ENCODE peak calls at places on chromosomes 1 and 21, in five cellular contexts. One of them, this sample, is unnamed.

GRCh38 chr1:229340496-229340895 is 2.4 kb downstream of the CCSAP start:
- DNase-seq in H1: no peak
- DNase-seq in cardiac muscle cell: no peak
- DNase-seq in testis: no peak
- DNase-seq in neuronal stem cell: no peak
- DNase-seq in this sample: no peak

GRCh38 chr1:60283690-60284089 is 210.1 kb upstream of the C1orf87 start:
- DNase-seq in H1: no peak
- DNase-seq in neuronal stem cell: no peak
- DNase-seq in cardiac muscle cell: no peak
- DNase-seq in testis: no peak
- DNase-seq in this sample: peak; percentile 61

GRCh38 chr1:6378096-6378746 is 15.3 kb downstream of the ACOT7 start:
- DNase-seq in neuronal stem cell: no peak
- DNase-seq in H1: no peak
- DNase-seq in testis: no peak
- DNase-seq in cardiac muscle cell: no peak
- DNase-seq in this sample: no peak

GRCh38 chr1:104868794-104869193 is 1119.1 kb downstream of the AMY1C start:
- DNase-seq in cardiac muscle cell: no peak
- DNase-seq in neuronal stem cell: no peak
- DNase-seq in testis: no peak
- DNase-seq in H1: no peak
- DNase-seq in this sample: no peak

GRCh38 chr1:177385760-177386698 is 215.3 kb downstream of the BRINP2 start:
- DNase-seq in neuronal stem cell: no peak
- DNase-seq in cardiac muscle cell: no peak
- DNase-seq in testis: no peak
- DNase-seq in H1: no peak
- DNase-seq in this sample: peak; percentile 17

GRCh38 chr1:18362150-18362549 is 118.6 kb upstream of the KLHDC7A start:
- DNase-seq in testis: no peak
- DNase-seq in cardiac muscle cell: no peak
- DNase-seq in neuronal stem cell: no peak
- DNase-seq in H1: no peak
- DNase-seq in this sample: no peak

GRCh38 chr1:180194546-180195207 is 35.4 kb upstream of the LHX4 start:
- DNase-seq in cardiac muscle cell: no peak
- DNase-seq in testis: no peak
- DNase-seq in H1: no peak
- DNase-seq in neuronal stem cell: no peak
- DNase-seq in this sample: no peak

GRCh38 chr21:38386967-38387366 is 111.3 kb downstream of the ERG start:
- DNase-seq in cardiac muscle cell: no peak
- DNase-seq in neuronal stem cell: no peak
- DNase-seq in testis: no peak
- DNase-seq in H1: no peak
- DNase-seq in this sample: no peak

GRCh38 chr1:151371340-151371739 is 1.2 kb downstream of the SELENBP1 start:
- DNase-seq in neuronal stem cell: no peak
- DNase-seq in testis: peak; percentile 69
- DNase-seq in H1: no peak
- DNase-seq in cardiac muscle cell: no peak
- DNase-seq in this sample: peak; percentile 79

GRCh38 chr1:154808261-154808908 is 61.7 kb downstream of the KCNN3 start:
- DNase-seq in neuronal stem cell: no peak
- DNase-seq in testis: no peak
- DNase-seq in cardiac muscle cell: no peak
- DNase-seq in H1: no peak
- DNase-seq in this sample: no peak

GRCh38 chr1:212229654-212230053 is 55.6 kb upstream of the PPP2R5A start:
- DNase-seq in testis: no peak
- DNase-seq in H1: no peak
- DNase-seq in cardiac muscle cell: no peak
- DNase-seq in neuronal stem cell: no peak
- DNase-seq in this sample: no peak

GRCh38 chr1:85148524-85149250 is 52.1 kb downstream of the SYDE2 start:
- DNase-seq in H1: no peak
- DNase-seq in testis: no peak
- DNase-seq in neuronal stem cell: no peak
- DNase-seq in cardiac muscle cell: peak; percentile 20
- DNase-seq in this sample: no peak

GRCh38 chr1:172758242-172758641 is 99.3 kb downstream of the FASLG start:
- DNase-seq in cardiac muscle cell: no peak
- DNase-seq in H1: no peak
- DNase-seq in neuronal stem cell: no peak
- DNase-seq in testis: no peak
- DNase-seq in this sample: no peak

GRCh38 chr1:59229138-59229537 is 67.8 kb upstream of the FGGY start:
- DNase-seq in testis: no peak
- DNase-seq in H1: no peak
- DNase-seq in cardiac muscle cell: no peak
- DNase-seq in neuronal stem cell: no peak
- DNase-seq in this sample: no peak

GRCh38 chr1:231192620-231193163 is 30.8 kb downstream of the TRIM67 start:
- DNase-seq in cardiac muscle cell: no peak
- DNase-seq in neuronal stem cell: no peak
- DNase-seq in testis: peak; percentile 32
- DNase-seq in H1: no peak
- DNase-seq in this sample: peak; percentile 80

GRCh38 chr1:248618878-248619277 is 16.0 kb downstream of the OR2T11 start:
- DNase-seq in H1: no peak
- DNase-seq in cardiac muscle cell: no peak
- DNase-seq in testis: peak; percentile 73
- DNase-seq in neuronal stem cell: no peak
- DNase-seq in this sample: peak; percentile 55

GRCh38 chr21:24118738-24119470 is 1488.4 kb downstream of the MRPL39 start:
- DNase-seq in cardiac muscle cell: no peak
- DNase-seq in H1: no peak
- DNase-seq in testis: no peak
- DNase-seq in neuronal stem cell: no peak
- DNase-seq in this sample: no peak

GRCh38 chr1:232509570-232509969 is 120.4 kb downstream of the SIPA1L2 start:
- DNase-seq in cardiac muscle cell: peak; percentile 80
- DNase-seq in neuronal stem cell: peak; percentile 9
- DNase-seq in testis: no peak
- DNase-seq in H1: no peak
- DNase-seq in this sample: no peak

GRCh38 chr21:42568834-42569731 is 55.4 kb downstream of the SLC37A1 start:
- DNase-seq in neuronal stem cell: no peak
- DNase-seq in H1: no peak
- DNase-seq in testis: peak; percentile 7
- DNase-seq in cardiac muscle cell: no peak
- DNase-seq in this sample: peak; percentile 53

GRCh38 chr1:224427346-224427745 is 7.3 kb downstream of the WDR26 start:
- DNase-seq in testis: no peak
- DNase-seq in neuronal stem cell: no peak
- DNase-seq in H1: no peak
- DNase-seq in cardiac muscle cell: no peak
- DNase-seq in this sample: no peak

GRCh38 chr1:39394598-39394997 is 96.8 kb upstream of the BMP8A start:
- DNase-seq in cardiac muscle cell: no peak
- DNase-seq in testis: no peak
- DNase-seq in neuronal stem cell: no peak
- DNase-seq in H1: no peak
- DNase-seq in this sample: peak; percentile 32

GRCh38 chr1:174535207-174535606 is 87.4 kb downstream of the GPR52 start:
- DNase-seq in H1: no peak
- DNase-seq in testis: no peak
- DNase-seq in cardiac muscle cell: peak; percentile 23
- DNase-seq in neuronal stem cell: no peak
- DNase-seq in this sample: no peak

GRCh38 chr21:31929548-31929947 is 56.7 kb downstream of the HUNK start:
- DNase-seq in cardiac muscle cell: peak; percentile 86
- DNase-seq in testis: no peak
- DNase-seq in neuronal stem cell: peak; percentile 57
- DNase-seq in H1: no peak
- DNase-seq in this sample: no peak

GRCh38 chr1:212667223-212668139 is 32.2 kb downstream of the BATF3 start:
- DNase-seq in H1: peak; percentile 38
- DNase-seq in neuronal stem cell: no peak
- DNase-seq in cardiac muscle cell: no peak
- DNase-seq in testis: peak; percentile 32
- DNase-seq in this sample: peak; percentile 66

GRCh38 chr1:228837817-228838716 is 102.8 kb downstream of the RHOU start:
- DNase-seq in cardiac muscle cell: peak; percentile 56
- DNase-seq in H1: peak; percentile 34
- DNase-seq in testis: peak; percentile 60
- DNase-seq in neuronal stem cell: peak; percentile 42
- DNase-seq in this sample: peak; percentile 92

GRCh38 chr1:117886101-117886795 is 43.2 kb downstream of the GDAP2 start:
- DNase-seq in cardiac muscle cell: no peak
- DNase-seq in testis: no peak
- DNase-seq in neuronal stem cell: no peak
- DNase-seq in H1: no peak
- DNase-seq in this sample: no peak

GRCh38 chr1:1322418-1322817 is 2.0 kb downstream of the INTS11 start:
- DNase-seq in H1: no peak
- DNase-seq in testis: no peak
- DNase-seq in neuronal stem cell: no peak
- DNase-seq in cardiac muscle cell: no peak
- DNase-seq in this sample: no peak

GRCh38 chr1:245217853-245218608 is 63.2 kb downstream of the KIF26B start:
- DNase-seq in H1: no peak
- DNase-seq in neuronal stem cell: no peak
- DNase-seq in testis: no peak
- DNase-seq in cardiac muscle cell: no peak
- DNase-seq in this sample: no peak

GRCh38 chr1:107110346-107110745 is 30.5 kb upstream of the NTNG1 start:
- DNase-seq in H1: no peak
- DNase-seq in neuronal stem cell: no peak
- DNase-seq in cardiac muscle cell: no peak
- DNase-seq in testis: no peak
- DNase-seq in this sample: no peak

GRCh38 chr21:42839271-42840231 is 39.8 kb downstream of the WDR4 start:
- DNase-seq in H1: peak; percentile 41
- DNase-seq in neuronal stem cell: no peak
- DNase-seq in testis: no peak
- DNase-seq in cardiac muscle cell: no peak
- DNase-seq in this sample: peak; percentile 7

GRCh38 chr1:226548281-226549093 is at the start of gene STUM:
- DNase-seq in testis: peak; percentile 26
- DNase-seq in neuronal stem cell: peak; percentile 55
- DNase-seq in H1: peak; percentile 74
- DNase-seq in cardiac muscle cell: peak; percentile 82
- DNase-seq in this sample: peak; percentile 24

GRCh38 chr21:41767606-41768370 is 936 bp upstream of the RIPK4 start:
- DNase-seq in H1: no peak
- DNase-seq in neuronal stem cell: no peak
- DNase-seq in cardiac muscle cell: no peak
- DNase-seq in testis: no peak
- DNase-seq in this sample: no peak

GRCh38 chr1:242411906-242412305 is 112.6 kb downstream of the PLD5 start:
- DNase-seq in cardiac muscle cell: no peak
- DNase-seq in testis: no peak
- DNase-seq in H1: no peak
- DNase-seq in neuronal stem cell: no peak
- DNase-seq in this sample: no peak

GRCh38 chr1:218473527-218473926 is 128.4 kb downstream of the TGFB2 start:
- DNase-seq in H1: no peak
- DNase-seq in testis: no peak
- DNase-seq in cardiac muscle cell: no peak
- DNase-seq in neuronal stem cell: no peak
- DNase-seq in this sample: no peak

GRCh38 chr1:83676106-83676505 is 322.8 kb downstream of the TTLL7 start:
- DNase-seq in cardiac muscle cell: no peak
- DNase-seq in H1: no peak
- DNase-seq in testis: no peak
- DNase-seq in neuronal stem cell: no peak
- DNase-seq in this sample: no peak

GRCh38 chr1:97906567-97907228 is 14.1 kb downstream of the DPYD start:
- DNase-seq in H1: no peak
- DNase-seq in testis: no peak
- DNase-seq in cardiac muscle cell: no peak
- DNase-seq in neuronal stem cell: no peak
- DNase-seq in this sample: no peak
- H3K4me1 ChIP-seq in H1: no peaks in the 10 kb centered on the region
- H3K4me1 ChIP-seq in testis: no peaks in the 10 kb centered on the region
- H3K4me1 ChIP-seq in cardiac muscle cell: no peaks in the 10 kb centered on the region
- H3K4me1 ChIP-seq in neuronal stem cell: peaks cover 28% of the 10 kb centered on the region
- H3K4me1 ChIP-seq in this sample: no peaks in the 10 kb centered on the region

DNA sequence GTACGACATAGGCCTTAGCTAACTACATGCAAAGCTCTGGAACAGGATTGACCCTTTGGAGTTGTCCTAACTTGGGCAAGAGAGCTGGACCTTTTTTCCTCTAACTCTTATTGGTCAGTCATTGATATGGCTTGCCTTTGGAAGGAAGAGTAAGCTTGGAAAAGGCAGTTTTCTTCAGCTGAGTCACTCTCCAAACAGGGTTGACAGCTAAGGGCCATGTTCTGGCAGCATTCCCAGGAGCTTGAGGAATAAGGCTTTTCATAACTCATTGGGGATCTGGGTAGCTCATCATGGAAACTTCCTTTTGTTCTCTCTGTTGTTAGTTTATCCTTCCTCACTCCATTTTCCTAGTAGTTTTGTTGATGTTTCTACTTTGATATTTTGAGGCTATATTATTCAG is 14.5 kb upstream of the ERRFI1 start:
- DNase-seq in testis: peak; percentile 34
- DNase-seq in neuronal stem cell: no peak
- DNase-seq in H1: no peak
- DNase-seq in cardiac muscle cell: no peak
- DNase-seq in this sample: peak; percentile 94
- H3K27ac ChIP-seq in testis: no peak overlapping the region
- H3K27ac ChIP-seq in neuronal stem cell: no peak overlapping the region
- H3K27ac ChIP-seq in H1: no peak overlapping the region
- H3K27ac ChIP-seq in cardiac muscle cell: no peak overlapping the region
- H3K27ac ChIP-seq in this sample: peak overlapping the region; percentile 35

GRCh38 chr1:32374193-32374592 is 11.9 kb downstream of the TSSK3 start:
- DNase-seq in neuronal stem cell: no peak
- DNase-seq in H1: no peak
- DNase-seq in testis: no peak
- DNase-seq in cardiac muscle cell: no peak
- DNase-seq in this sample: no peak
- H3K4me1 ChIP-seq in neuronal stem cell: no peaks in the 10 kb centered on the region
- H3K4me1 ChIP-seq in H1: no peaks in the 10 kb centered on the region
- H3K4me1 ChIP-seq in testis: no peaks in the 10 kb centered on the region
- H3K4me1 ChIP-seq in cardiac muscle cell: no peaks in the 10 kb centered on the region
- H3K4me1 ChIP-seq in this sample: no peaks in the 10 kb centered on the region

GRCh38 chr1:209896346-209896745 is 41.7 kb upstream of the SYT14 start:
- DNase-seq in cardiac muscle cell: no peak
- DNase-seq in neuronal stem cell: no peak
- DNase-seq in H1: no peak
- DNase-seq in testis: no peak
- DNase-seq in this sample: no peak

GRCh38 chr1:209899948-209900347 is 38.1 kb upstream of the SYT14 start:
- DNase-seq in neuronal stem cell: no peak
- DNase-seq in testis: peak; percentile 21
- DNase-seq in cardiac muscle cell: no peak
- DNase-seq in H1: peak; percentile 81
- DNase-seq in this sample: no peak

GRCh38 chr1:209890606-209891330 is 47.2 kb upstream of the SYT14 start:
- DNase-seq in cardiac muscle cell: no peak
- DNase-seq in testis: no peak
- DNase-seq in H1: no peak
- DNase-seq in neuronal stem cell: no peak
- DNase-seq in this sample: no peak

GRCh38 chr1:209893751-209894150 is 44.3 kb upstream of the SYT14 start:
- DNase-seq in H1: no peak
- DNase-seq in testis: no peak
- DNase-seq in neuronal stem cell: no peak
- DNase-seq in cardiac muscle cell: no peak
- DNase-seq in this sample: no peak

GRCh38 chr1:209895709-209896108 is 42.3 kb upstream of the SYT14 start:
- DNase-seq in H1: no peak
- DNase-seq in cardiac muscle cell: no peak
- DNase-seq in neuronal stem cell: no peak
- DNase-seq in testis: no peak
- DNase-seq in this sample: no peak
- H3K27ac ChIP-seq in H1: no peak overlapping the region
- H3K27ac ChIP-seq in cardiac muscle cell: no peak overlapping the region
- H3K27ac ChIP-seq in neuronal stem cell: no peak overlapping the region
- H3K27ac ChIP-seq in testis: no peak overlapping the region
- H3K27ac ChIP-seq in this sample: no peak overlapping the region